ENCODE peak calls at places on chromosomes 4 and X, in five cellular contexts. N is GM23248, Y is K562, A is IMR-90, S is keratinocyte. R is an unnamed sample. For H3K36me3, the result is how much of the 10 kb centered on the place peaks cover.

GRCh38 chr4:145293658-145294057 is 113.3 kb upstream of the OTUD4 start:
- DNase-seq in N (peak), Y (no peak), A (peak), S (no peak), R (no peak)

GRCh38 chrX:109537324-109537665 is 651 bp downstream of the NXT2 start:
- DNase-seq in N (peak), Y (peak), A (peak), S (no peak), R (peak)

GRCh38 chrX:72268601-72269365 is 8.3 kb downstream of the RPS4X start:
- DNase-seq in N (peak), Y (no peak), A (peak), S (no peak), R (no peak)

GRCh38 chr4:21769404-21770147 is 179.0 kb downstream of the KCNIP4 start:
- DNase-seq in N (peak), Y (no peak), A (peak), S (peak), R (no peak)

GRCh38 chr4:99201687-99202086 is 17.4 kb downstream of the ADH6 start:
- DNase-seq in N (peak), Y (no peak), A (peak), S (no peak), R (no peak)

GRCh38 chr4:69930768-69931167 is at the start of gene CSN1S1:
- DNase-seq in N (no peak), Y (no peak), A (no peak), S (no peak), R (no peak)

GRCh38 chr4:151604238-151604637 is 156.6 kb downstream of the GATB start:
- DNase-seq in N (peak), Y (no peak), A (peak), S (no peak), R (no peak)

GRCh38 chr4:9970399-9971011 is 50.8 kb downstream of the SLC2A9 start:
- DNase-seq in N (no peak), Y (no peak), A (no peak), S (no peak), R (no peak)

GRCh38 chr4:120007171-120007894 is 59.3 kb downstream of the MAD2L1 start:
- DNase-seq in N (peak), Y (no peak), A (peak), S (no peak), R (no peak)

GRCh38 chr4:6681191-6681590 is 12.5 kb upstream of the S100P start:
- DNase-seq in N (no peak), Y (peak), A (no peak), S (no peak), R (no peak)

GRCh38 chr4:142838781-142839180 is 7.3 kb downstream of the INPP4B start:
- DNase-seq in N (no peak), Y (no peak), A (no peak), S (no peak), R (no peak)

GRCh38 chr4:119286377-119287002 is 35.4 kb downstream of the FABP2 start:
- DNase-seq in N (peak), Y (no peak), A (peak), S (no peak), R (no peak)

GRCh38 chr4:8050555-8051206 is 107.9 kb downstream of the ABLIM2 start:
- DNase-seq in N (peak), Y (peak), A (peak), S (no peak), R (peak)

GRCh38 chrX:72069380-72070160 is 62.1 kb downstream of the RTL5 start:
- DNase-seq in N (no peak), Y (no peak), A (no peak), S (no peak), R (no peak)

GRCh38 chrX:19332983-19333382 is 10.7 kb upstream of the PDHA1 start:
- DNase-seq in N (peak), Y (no peak), A (peak), S (no peak), R (no peak)

GRCh38 chrX:24672701-24673190 is 21.0 kb upstream of the POLA1 start:
- DNase-seq in N (no peak), Y (no peak), A (no peak), S (no peak), R (no peak)

GRCh38 chr4:145681956-145682355 is 2.0 kb downstream of the C4orf51 start:
- DNase-seq in N (peak), Y (no peak), A (peak), S (no peak), R (no peak)

GRCh38 chrX:37846934-37847732 is at the start of gene DYNLT3:
- DNase-seq in N (peak), Y (peak), A (peak), S (no peak), R (peak)

GRCh38 chr4:88623097-88623496 is 30.8 kb downstream of the HERC3 start:
- DNase-seq in N (peak), Y (no peak), A (peak), S (peak), R (no peak)

GRCh38 chr4:162510115-162510514 is 346.3 kb upstream of the FSTL5 start:
- DNase-seq in N (no peak), Y (no peak), A (no peak), S (no peak), R (no peak)

GRCh38 chr4:77001907-77002306 is 52.4 kb downstream of the SEPTIN11 start:
- DNase-seq in N (peak), Y (no peak), A (peak), S (no peak), R (no peak)

GRCh38 chr4:41154814-41155177 is 59.5 kb downstream of the APBB2 start:
- DNase-seq in N (peak), Y (no peak), A (no peak), S (no peak), R (no peak)

GRCh38 chr4:2370597-2371320 is 47.7 kb downstream of the ZFYVE28 start:
- DNase-seq in N (no peak), Y (no peak), A (no peak), S (no peak), R (no peak)

GRCh38 chr4:24730256-24731001 is 64.9 kb upstream of the SOD3 start:
- DNase-seq in N (peak), Y (no peak), A (peak), S (no peak), R (peak)

GRCh38 chr4:78081541-78081940 is 24.4 kb downstream of the FRAS1 start:
- DNase-seq in N (no peak), Y (no peak), A (no peak), S (no peak), R (no peak)

GRCh38 chr4:185504098-185505047 is 30.9 kb downstream of the PDLIM3 start:
- DNase-seq in N (peak), Y (peak), A (peak), S (no peak), R (peak)

GRCh38 chr4:121457278-121457875 is 76.6 kb upstream of the QRFPR start:
- DNase-seq in N (no peak), Y (no peak), A (no peak), S (no peak), R (no peak)

GRCh38 chrX:119693032-119693995 is at the start of gene SEPTIN6:
- DNase-seq in N (peak), Y (peak), A (peak), S (peak), R (peak)

GRCh38 chr4:142126890-142127497 is 490.6 kb downstream of the IL15 start:
- DNase-seq in N (peak), Y (peak), A (peak), S (peak), R (peak)

GRCh38 chr4:6111354-6111930 is 88.9 kb downstream of the JAKMIP1 start:
- DNase-seq in N (no peak), Y (no peak), A (no peak), S (no peak), R (no peak)

DNA sequence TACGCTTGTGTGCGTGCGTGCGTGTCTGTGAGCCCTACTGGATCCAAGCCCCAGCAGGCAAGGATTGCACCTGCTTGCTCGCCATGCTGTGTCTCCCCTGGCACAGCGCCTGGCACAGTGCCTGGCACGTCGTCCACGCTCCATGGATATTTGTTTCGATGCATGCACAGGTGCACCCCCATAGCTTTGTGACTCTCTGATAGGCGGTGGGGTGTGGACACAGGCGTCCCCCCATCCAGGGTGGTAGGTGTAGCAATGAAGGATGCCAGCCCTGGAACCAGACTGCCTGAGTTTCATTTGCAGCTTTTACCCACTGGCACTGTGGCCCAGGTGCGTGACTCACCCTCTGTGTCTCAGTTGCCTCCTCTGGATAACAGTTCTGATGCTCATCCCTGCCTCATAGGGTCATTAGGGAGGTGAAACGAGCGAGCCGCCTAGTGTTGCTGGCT is 20.2 kb downstream of the PIGG start:
- DNase-seq in N (no peak), Y (no peak), A (no peak), S (peak), R (no peak)
- H3K36me3 ChIP-seq in N (under half), Y (half or more), A (half or more), S (under half), R (under half)

GRCh38 chr4:55393461-55394320 is 2.1 kb upstream of the TMEM165 start:
- DNase-seq in N (peak), Y (no peak), A (peak), S (no peak), R (peak)
- H3K9ac ChIP-seq in N (peak), Y (peak), A (no peak), S (no peak), R (no peak)

DNA sequence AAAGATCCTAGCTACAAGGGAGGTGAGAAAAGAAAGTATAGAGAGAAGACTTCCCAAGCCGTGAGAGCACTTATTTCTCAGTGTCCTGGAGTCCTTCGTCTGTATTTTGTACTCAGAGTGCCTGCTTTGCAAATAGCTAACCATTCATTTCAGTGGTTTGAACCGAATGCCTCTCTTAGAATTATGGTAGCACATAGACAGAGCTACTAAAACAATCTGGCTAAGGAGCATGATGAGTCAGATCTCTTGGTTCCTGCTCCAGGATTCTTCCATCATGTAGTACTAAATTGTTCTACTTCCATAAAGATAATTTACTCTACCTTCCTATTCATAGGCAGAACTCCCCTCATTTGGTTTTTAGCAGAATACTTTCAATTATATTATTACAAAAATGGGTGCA is 946.6 kb downstream of the STIM2 start:
- DNase-seq in N (no peak), Y (no peak), A (peak), S (no peak), R (no peak)
- H3K27ac ChIP-seq in N (no peak), Y (no peak), A (no peak), S (no peak), R (no peak)

GRCh38 chr4:47873877-47874571 is 36.2 kb upstream of the CORIN start:
- DNase-seq in N (no peak), Y (no peak), A (no peak), S (no peak), R (no peak)

GRCh38 chr4:47877204-47877603 is 37.2 kb downstream of the NFXL1 start:
- DNase-seq in N (no peak), Y (no peak), A (no peak), S (no peak), R (no peak)

GRCh38 chr4:47879458-47879857 is 34.9 kb downstream of the NFXL1 start:
- DNase-seq in N (no peak), Y (no peak), A (no peak), S (no peak), R (no peak)

GRCh38 chr4:47876784-47877183 is 37.6 kb downstream of the NFXL1 start:
- DNase-seq in N (no peak), Y (no peak), A (no peak), S (no peak), R (no peak)

GRCh38 chr4:47876310-47876709 is 38.1 kb downstream of the NFXL1 start:
- DNase-seq in N (peak), Y (no peak), A (no peak), S (no peak), R (no peak)
- H3K36me3 ChIP-seq in N (half or more), Y (half or more), A (under half), S (under half), R (under half)

R was measured in colonic mucosa.